ENCODE peak calls at places on chromosomes 3 and 15, in ten cellular contexts. Y, F, H, G, Q, J, D, B, O and W are unnamed samples. For H3K4me1, the result is how much of the 10 kb centered on the place peaks cover.

GRCh38 chr3:172622916-172623700 is 87.8 kb downstream of the NCEH1 start:
- DNase-seq in Y (no peak), F (peak), H (no peak), G (peak), Q (no peak), J (no peak), D (no peak), B (no peak), O (peak), W (no peak)

GRCh38 chr3:172635588-172635987 is 75.3 kb downstream of the NCEH1 start:
- DNase-seq in Y (no peak), F (peak), H (no peak), G (no peak), Q (no peak), J (no peak), D (no peak), B (no peak), O (no peak), W (no peak)

GRCh38 chr3:14784087-14784596 is 34.6 kb upstream of the FGD5 start:
- DNase-seq in Y (no peak), F (no peak), H (peak), G (no peak), Q (peak), J (no peak), D (peak), B (no peak), O (no peak), W (no peak)

GRCh38 chr3:158539414-158540014 is 31.5 kb upstream of the MLF1 start:
- DNase-seq in Y (no peak), F (peak), H (no peak), G (peak), Q (no peak), J (no peak), D (no peak), B (no peak), O (peak), W (no peak)

GRCh38 chr15:40787344-40787841 is 17.6 kb downstream of the C15orf62 start:
- DNase-seq in Y (no peak), F (peak), H (no peak), G (peak), Q (peak), J (no peak), D (peak), B (peak), O (peak), W (no peak)

GRCh38 chr15:94080416-94080815 is 150.9 kb upstream of the MCTP2 start:
- DNase-seq in Y (no peak), F (no peak), H (peak), G (no peak), Q (no peak), J (no peak), D (no peak), B (no peak), O (no peak), W (no peak)

GRCh38 chr3:31934866-31935265 is 46.2 kb downstream of the OSBPL10 start:
- DNase-seq in Y (no peak), F (no peak), H (no peak), G (peak), Q (no peak), J (no peak), D (no peak), B (peak), O (no peak), W (no peak)

GRCh38 chr3:50167069-50167781 is 12.1 kb downstream of the SEMA3F start:
- DNase-seq in Y (no peak), F (peak), H (no peak), G (no peak), Q (no peak), J (no peak), D (no peak), B (no peak), O (no peak), W (no peak)

GRCh38 chr3:45225465-45226205 is 452 bp downstream of the TMEM158 start:
- DNase-seq in Y (no peak), F (no peak), H (peak), G (no peak), Q (peak), J (peak), D (peak), B (no peak), O (peak), W (no peak)

GRCh38 chr3:128036119-128036518 is 16.1 kb upstream of the SEC61A1 start:
- DNase-seq in Y (no peak), F (no peak), H (no peak), G (no peak), Q (no peak), J (no peak), D (no peak), B (no peak), O (no peak), W (no peak)

GRCh38 chr3:104629038-104629437 is 737.7 kb upstream of the ALCAM start:
- DNase-seq in Y (no peak), F (peak), H (no peak), G (no peak), Q (no peak), J (no peak), D (no peak), B (no peak), O (no peak), W (no peak)

GRCh38 chr15:40762919-40763800 is 708 bp upstream of the GCHFR start:
- DNase-seq in Y (peak), F (peak), H (peak), G (peak), Q (peak), J (peak), D (peak), B (peak), O (no peak), W (no peak)

GRCh38 chr15:41465822-41466421 is 27.8 kb upstream of the ITPKA start:
- DNase-seq in Y (no peak), F (peak), H (no peak), G (no peak), Q (no peak), J (no peak), D (no peak), B (no peak), O (no peak), W (no peak)

GRCh38 chr15:100997442-100997841 is 78.3 kb downstream of the LRRK1 start:
- DNase-seq in Y (no peak), F (peak), H (no peak), G (no peak), Q (no peak), J (no peak), D (no peak), B (no peak), O (no peak), W (no peak)

GRCh38 chr3:63351159-63352007 is 73.3 kb downstream of the SYNPR start:
- DNase-seq in Y (no peak), F (peak), H (no peak), G (peak), Q (no peak), J (no peak), D (no peak), B (no peak), O (no peak), W (no peak)

GRCh38 chr15:41585140-41586047 is 26.4 kb downstream of the TYRO3 start:
- DNase-seq in Y (peak), F (peak), H (no peak), G (peak), Q (peak), J (peak), D (peak), B (peak), O (peak), W (no peak)

GRCh38 chr3:40009991-40010390 is 200.6 kb downstream of the MYRIP start:
- DNase-seq in Y (no peak), F (no peak), H (no peak), G (no peak), Q (no peak), J (no peak), D (no peak), B (no peak), O (no peak), W (no peak)

GRCh38 chr15:91970142-91970541 is 116.6 kb downstream of the SLCO3A1 start:
- DNase-seq in Y (no peak), F (peak), H (no peak), G (no peak), Q (no peak), J (no peak), D (no peak), B (peak), O (no peak), W (no peak)

GRCh38 chr15:29554531-29554930 is 267.7 kb downstream of the TJP1 start:
- DNase-seq in Y (no peak), F (no peak), H (no peak), G (no peak), Q (no peak), J (no peak), D (no peak), B (no peak), O (no peak), W (no peak)

GRCh38 chr15:76663529-76663928 is 241.6 kb downstream of the SCAPER start:
- DNase-seq in Y (no peak), F (no peak), H (no peak), G (no peak), Q (no peak), J (no peak), D (no peak), B (no peak), O (no peak), W (no peak)

GRCh38 chr3:64214697-64215018 is 10.6 kb downstream of the PRICKLE2 start:
- DNase-seq in Y (no peak), F (peak), H (peak), G (no peak), Q (no peak), J (no peak), D (no peak), B (no peak), O (no peak), W (no peak)

GRCh38 chr3:50339485-50340196 is 995 bp downstream of the RASSF1 start:
- DNase-seq in Y (no peak), F (peak), H (no peak), G (no peak), Q (peak), J (no peak), D (no peak), B (no peak), O (no peak), W (no peak)

GRCh38 chr15:82047493-82048446 is 2.0 kb upstream of the MEX3B start:
- DNase-seq in Y (no peak), F (peak), H (no peak), G (no peak), Q (no peak), J (no peak), D (no peak), B (no peak), O (no peak), W (no peak)

GRCh38 chr3:9653565-9654248 is 4.4 kb downstream of the MTMR14 start:
- DNase-seq in Y (no peak), F (no peak), H (no peak), G (no peak), Q (no peak), J (no peak), D (no peak), B (no peak), O (no peak), W (no peak)

GRCh38 chr15:70411464-70411863 is 313.7 kb upstream of the TLE3 start:
- DNase-seq in Y (no peak), F (no peak), H (no peak), G (no peak), Q (no peak), J (no peak), D (no peak), B (no peak), O (no peak), W (no peak)

GRCh38 chr3:8324727-8325126 is 176.9 kb upstream of the LMCD1 start:
- DNase-seq in Y (peak), F (peak), H (no peak), G (no peak), Q (no peak), J (peak), D (no peak), B (no peak), O (peak), W (no peak)

GRCh38 chr3:47007482-47008257 is 28.2 kb downstream of the NBEAL2 start:
- DNase-seq in Y (no peak), F (no peak), H (peak), G (no peak), Q (no peak), J (peak), D (peak), B (no peak), O (no peak), W (no peak)

GRCh38 chr3:71318459-71318827 is 265.1 kb downstream of the FOXP1 start:
- DNase-seq in Y (no peak), F (no peak), H (no peak), G (no peak), Q (no peak), J (no peak), D (no peak), B (no peak), O (no peak), W (no peak)

GRCh38 chr15:25170113-25170731 is 215.4 kb downstream of the SNRPN start:
- DNase-seq in Y (peak), F (no peak), H (peak), G (peak), Q (peak), J (peak), D (peak), B (peak), O (no peak), W (no peak)

GRCh38 chr15:85555875-85556617 is 175.6 kb downstream of the AKAP13 start:
- DNase-seq in Y (no peak), F (no peak), H (no peak), G (no peak), Q (no peak), J (no peak), D (no peak), B (no peak), O (no peak), W (no peak)

GRCh38 chr3:38460377-38461085 is 6.8 kb downstream of the ACVR2B start:
- DNase-seq in Y (no peak), F (no peak), H (no peak), G (no peak), Q (no peak), J (no peak), D (no peak), B (no peak), O (no peak), W (no peak)

GRCh38 chr3:148861277-148861869 is 3.7 kb upstream of the CPA3 start:
- DNase-seq in Y (no peak), F (peak), H (no peak), G (no peak), Q (no peak), J (no peak), D (no peak), B (no peak), O (no peak), W (no peak)

GRCh38 chr3:42769477-42770131 is 3.4 kb downstream of the CCDC13 start:
- DNase-seq in Y (no peak), F (no peak), H (no peak), G (no peak), Q (no peak), J (no peak), D (no peak), B (no peak), O (no peak), W (no peak)

GRCh38 chr15:96037584-96037983 is 292.9 kb upstream of the NR2F2 start:
- DNase-seq in Y (no peak), F (peak), H (no peak), G (no peak), Q (no peak), J (no peak), D (no peak), B (no peak), O (no peak), W (no peak)

GRCh38 chr15:63583027-63583426 is 14.2 kb upstream of the FBXL22 start:
- DNase-seq in Y (no peak), F (peak), H (no peak), G (no peak), Q (no peak), J (no peak), D (no peak), B (no peak), O (no peak), W (no peak)

GRCh38 chr15:69578792-69579587 is 126.4 kb downstream of the RPLP1 start:
- DNase-seq in Y (no peak), F (no peak), H (no peak), G (peak), Q (peak), J (peak), D (peak), B (peak), O (no peak), W (no peak)

GRCh38 chr3:107315136-107315535 is 62.1 kb upstream of the CCDC54 start:
- DNase-seq in Y (no peak), F (peak), H (no peak), G (no peak), Q (no peak), J (no peak), D (no peak), B (no peak), O (no peak), W (no peak)

GRCh38 chr15:67101981-67102929 is 36.9 kb downstream of the SMAD3 start:
- DNase-seq in Y (no peak), F (peak), H (no peak), G (no peak), Q (no peak), J (no peak), D (no peak), B (no peak), O (peak), W (no peak)

GRCh38 chr3:23611737-23612295 is 193.9 kb upstream of the UBE2E1 start:
- DNase-seq in Y (no peak), F (peak), H (no peak), G (no peak), Q (peak), J (no peak), D (peak), B (peak), O (no peak), W (no peak)
- H3K4me3 ChIP-seq in Y (no peak), F (no peak), H (no peak), G (no peak), Q (peak), J (no peak), D (peak), B (no peak), O (no peak), W (no peak)

DNA sequence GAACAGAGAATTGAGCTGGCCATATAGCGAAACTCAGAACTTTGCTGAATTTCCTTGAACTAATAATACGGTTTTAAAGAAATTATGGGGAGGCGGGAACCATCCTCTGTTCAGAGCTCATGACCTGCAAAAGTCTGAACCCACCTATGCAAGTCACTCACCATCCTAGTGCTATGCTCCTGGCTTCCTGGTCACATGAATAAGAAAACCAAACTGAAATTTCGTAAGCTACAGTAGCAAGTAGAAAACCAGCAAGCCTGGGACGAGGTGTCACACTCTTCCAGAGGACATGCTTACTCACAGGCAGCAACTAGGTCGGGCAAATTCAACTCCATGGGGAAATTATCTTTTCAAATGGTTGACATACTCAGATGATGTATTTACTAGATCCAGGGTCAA is 31.2 kb downstream of the LDHAL6B start:
- DNase-seq in Y (no peak), F (no peak), H (no peak), G (no peak), Q (no peak), J (no peak), D (no peak), B (no peak), O (no peak), W (no peak)
- H3K4me1 ChIP-seq in Y (under half), F (under half), H (under half), G (under half), Q (under half), J (under half), D (under half), B (under half), O (under half), W (under half)

GRCh38 chr15:74172751-74173544 is 562 bp upstream of the ISLR start:
- DNase-seq in Y (no peak), F (peak), H (peak), G (no peak), Q (peak), J (peak), D (no peak), B (no peak), O (no peak), W (no peak)
- H3K4me3 ChIP-seq in Y (no peak), F (no peak), H (no peak), G (no peak), Q (peak), J (no peak), D (no peak), B (no peak), O (no peak), W (peak)

GRCh38 chr3:111850481-111850880 is 8.6 kb upstream of the PHLDB2 start:
- DNase-seq in Y (no peak), F (peak), H (no peak), G (peak), Q (no peak), J (no peak), D (no peak), B (no peak), O (no peak), W (no peak)

GRCh38 chr3:111848778-111849177 is 10.3 kb upstream of the PHLDB2 start:
- DNase-seq in Y (no peak), F (no peak), H (no peak), G (no peak), Q (no peak), J (no peak), D (no peak), B (no peak), O (no peak), W (no peak)

GRCh38 chr3:111851511-111851954 is 7.5 kb upstream of the PHLDB2 start:
- DNase-seq in Y (no peak), F (peak), H (no peak), G (no peak), Q (no peak), J (no peak), D (no peak), B (no peak), O (no peak), W (no peak)

GRCh38 chr3:111853071-111853470 is 6.0 kb upstream of the PHLDB2 start:
- DNase-seq in Y (no peak), F (no peak), H (no peak), G (no peak), Q (no peak), J (no peak), D (no peak), B (no peak), O (no peak), W (no peak)

GRCh38 chr3:111852540-111852939 is 6.5 kb upstream of the PHLDB2 start:
- DNase-seq in Y (no peak), F (no peak), H (no peak), G (no peak), Q (no peak), J (no peak), D (no peak), B (no peak), O (no peak), W (no peak)
- H3K4me1 ChIP-seq in Y (under half), F (under half), H (under half), G (under half), Q (under half), J (under half), D (under half), B (under half), O (under half), W (under half)

GRCh38 chr3:187026321-187026678 is 96.0 kb downstream of the ST6GAL1 start:
- DNase-seq in Y (no peak), F (no peak), H (no peak), G (no peak), Q (no peak), J (no peak), D (no peak), B (no peak), O (no peak), W (no peak)
- H3K4me3 ChIP-seq in Y (no peak), F (no peak), H (no peak), G (no peak), Q (no peak), J (no peak), D (no peak), B (no peak), O (peak), W (no peak)

GRCh38 chr15:60375255-60375809 is 22.5 kb downstream of the ANXA2 start:
- DNase-seq in Y (no peak), F (no peak), H (no peak), G (no peak), Q (no peak), J (no peak), D (no peak), B (no peak), O (no peak), W (no peak)

GRCh38 chr15:60381148-60381788 is 16.5 kb downstream of the ANXA2 start:
- DNase-seq in Y (no peak), F (peak), H (no peak), G (no peak), Q (no peak), J (no peak), D (no peak), B (no peak), O (no peak), W (no peak)

GRCh38 chr15:60376677-60377095 is 21.1 kb downstream of the ANXA2 start:
- DNase-seq in Y (no peak), F (no peak), H (no peak), G (no peak), Q (no peak), J (no peak), D (no peak), B (peak), O (no peak), W (no peak)

GRCh38 chr15:60383008-60383694 is 14.6 kb downstream of the ANXA2 start:
- DNase-seq in Y (no peak), F (no peak), H (no peak), G (no peak), Q (no peak), J (no peak), D (no peak), B (no peak), O (no peak), W (no peak)

DNA sequence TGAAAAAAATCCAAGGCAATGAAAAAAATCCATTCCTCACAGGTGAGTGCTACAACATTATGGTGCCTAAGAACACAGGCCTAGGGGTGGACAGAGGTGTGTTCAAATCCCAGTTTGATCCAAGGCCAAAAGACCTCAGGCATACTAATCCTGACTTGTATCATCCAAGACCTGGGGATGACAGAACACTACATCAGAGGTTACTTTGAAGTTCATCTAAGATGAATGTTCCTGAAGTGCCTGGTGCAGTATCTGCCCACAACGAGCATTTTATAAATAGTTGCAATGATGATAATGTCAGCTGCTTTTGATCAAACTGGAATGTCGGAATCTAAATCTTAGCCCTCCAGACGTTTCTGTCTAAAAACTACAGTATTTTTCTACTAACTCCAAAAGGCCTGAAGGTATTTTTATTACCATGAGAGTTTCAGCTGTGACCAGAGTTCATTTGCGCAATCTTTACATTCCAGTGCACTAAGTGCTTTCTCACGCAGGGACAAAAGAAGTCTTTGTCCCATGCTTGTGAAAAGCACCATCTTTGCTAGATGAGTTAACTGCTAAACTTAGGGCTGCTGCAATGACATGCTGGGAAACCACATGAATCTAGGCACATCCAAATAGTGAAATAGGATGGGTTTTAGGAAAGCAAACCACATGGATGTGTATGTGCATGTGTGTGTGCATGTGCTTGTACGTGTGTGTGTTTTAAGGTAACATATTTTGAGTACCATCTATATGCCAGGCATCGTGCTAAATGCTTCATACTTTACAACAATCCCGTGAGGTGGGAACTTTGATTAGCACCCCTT is 18.1 kb downstream of the ANXA2 start:
- DNase-seq in Y (peak), F (peak), H (no peak), G (peak), Q (no peak), J (no peak), D (no peak), B (no peak), O (no peak), W (no peak)
- H3K4me1 ChIP-seq in Y (half or more), F (under half), H (half or more), G (under half), Q (under half), J (under half), D (under half), B (under half), O (under half), W (half or more)